ENCODE peak calls at places on chromosomes 13 and 19, in four cellular contexts. One of them, this sample, is unnamed.

GRCh38 chr19:35973487-35973886 is 21.5 kb upstream of the SDHAF1 start:
- DNase-seq in HepG2: no peak
- DNase-seq in GM12878: no peak
- DNase-seq in K562: no peak
- DNase-seq in this sample: no peak

GRCh38 chr19:17775991-17776803 is 18.7 kb upstream of the B3GNT3 start:
- DNase-seq in HepG2: no peak
- DNase-seq in GM12878: peak
- DNase-seq in K562: no peak
- DNase-seq in this sample: no peak

GRCh38 chr19:49441210-49441959 is at the start of gene SLC17A7:
- DNase-seq in HepG2: no peak
- DNase-seq in GM12878: no peak
- DNase-seq in K562: peak
- DNase-seq in this sample: peak

GRCh38 chr19:6694147-6694815 is 24.3 kb upstream of the TNFSF14 start:
- DNase-seq in HepG2: peak
- DNase-seq in GM12878: no peak
- DNase-seq in K562: peak
- DNase-seq in this sample: no peak

GRCh38 chr13:33497146-33497845 is 211.7 kb upstream of the STARD13 start:
- DNase-seq in HepG2: no peak
- DNase-seq in GM12878: no peak
- DNase-seq in K562: no peak
- DNase-seq in this sample: no peak

GRCh38 chr13:40334616-40335015 is 331.8 kb downstream of the FOXO1 start:
- DNase-seq in HepG2: no peak
- DNase-seq in GM12878: no peak
- DNase-seq in K562: no peak
- DNase-seq in this sample: no peak

GRCh38 chr19:7556696-7557315 is 21.3 kb downstream of the PNPLA6 start:
- DNase-seq in HepG2: no peak
- DNase-seq in GM12878: no peak
- DNase-seq in K562: no peak
- DNase-seq in this sample: no peak

GRCh38 chr13:50612717-50613116 is 230.8 kb downstream of the DLEU7 start:
- DNase-seq in HepG2: peak
- DNase-seq in GM12878: no peak
- DNase-seq in K562: no peak
- DNase-seq in this sample: no peak

GRCh38 chr19:21202865-21203494 is 61.1 kb downstream of the ZNF431 start:
- DNase-seq in HepG2: no peak
- DNase-seq in GM12878: peak
- DNase-seq in K562: peak
- DNase-seq in this sample: peak

GRCh38 chr13:50626031-50626643 is 217.4 kb downstream of the DLEU7 start:
- DNase-seq in HepG2: no peak
- DNase-seq in GM12878: no peak
- DNase-seq in K562: no peak
- DNase-seq in this sample: no peak

GRCh38 chr19:18951721-18952281 is 10.8 kb upstream of the HOMER3 start:
- DNase-seq in HepG2: no peak
- DNase-seq in GM12878: no peak
- DNase-seq in K562: no peak
- DNase-seq in this sample: no peak

GRCh38 chr19:41025871-41026270 is 34.8 kb downstream of the CYP2B6 start:
- DNase-seq in HepG2: no peak
- DNase-seq in GM12878: no peak
- DNase-seq in K562: no peak
- DNase-seq in this sample: no peak

GRCh38 chr19:13149628-13150186 is 468 bp downstream of the STX10 start:
- DNase-seq in HepG2: peak
- DNase-seq in GM12878: no peak
- DNase-seq in K562: no peak
- DNase-seq in this sample: no peak

GRCh38 chr19:11064831-11065303 is 24.4 kb upstream of the LDLR start:
- DNase-seq in HepG2: no peak
- DNase-seq in GM12878: no peak
- DNase-seq in K562: peak
- DNase-seq in this sample: no peak

GRCh38 chr19:41144403-41144802 is 30.2 kb downstream of the CYP2F1 start:
- DNase-seq in HepG2: peak
- DNase-seq in GM12878: peak
- DNase-seq in K562: peak
- DNase-seq in this sample: peak

GRCh38 chr13:23754506-23754905 is 134.7 kb downstream of the MIPEP start:
- DNase-seq in HepG2: peak
- DNase-seq in GM12878: no peak
- DNase-seq in K562: no peak
- DNase-seq in this sample: no peak

GRCh38 chr13:43058318-43058674 is 34.9 kb downstream of the DNAJC15 start:
- DNase-seq in HepG2: peak
- DNase-seq in GM12878: no peak
- DNase-seq in K562: no peak
- DNase-seq in this sample: peak

GRCh38 chr13:90717451-90717936 is 630.0 kb upstream of the MIR17HG start:
- DNase-seq in HepG2: no peak
- DNase-seq in GM12878: no peak
- DNase-seq in K562: no peak
- DNase-seq in this sample: no peak

GRCh38 chr13:103878891-103879605 is 812.8 kb upstream of the SLC10A2 start:
- DNase-seq in HepG2: no peak
- DNase-seq in GM12878: no peak
- DNase-seq in K562: no peak
- DNase-seq in this sample: no peak

GRCh38 chr19:47765522-47766358 is 12.8 kb upstream of the SELENOW start:
- DNase-seq in HepG2: peak
- DNase-seq in GM12878: no peak
- DNase-seq in K562: peak
- DNase-seq in this sample: peak

GRCh38 chr13:36763322-36763721 is 55.7 kb upstream of the RFXAP start:
- DNase-seq in HepG2: no peak
- DNase-seq in GM12878: no peak
- DNase-seq in K562: no peak
- DNase-seq in this sample: no peak

GRCh38 chr13:92390217-92390616 is 836.4 kb upstream of the GPC6 start:
- DNase-seq in HepG2: no peak
- DNase-seq in GM12878: no peak
- DNase-seq in K562: no peak
- DNase-seq in this sample: peak

GRCh38 chr19:23281663-23282276 is 31.6 kb upstream of the ZNF724 start:
- DNase-seq in HepG2: peak
- DNase-seq in GM12878: no peak
- DNase-seq in K562: no peak
- DNase-seq in this sample: no peak

GRCh38 chr13:20360041-20360491 is 127.9 kb upstream of the GJB6 start:
- DNase-seq in HepG2: no peak
- DNase-seq in GM12878: no peak
- DNase-seq in K562: no peak
- DNase-seq in this sample: no peak

GRCh38 chr19:46303702-46304397 is 7.0 kb downstream of the HIF3A start:
- DNase-seq in HepG2: no peak
- DNase-seq in GM12878: no peak
- DNase-seq in K562: peak
- DNase-seq in this sample: peak

GRCh38 chr13:48531416-48532145 is 1.3 kb downstream of the RCBTB2 start:
- DNase-seq in HepG2: peak
- DNase-seq in GM12878: peak
- DNase-seq in K562: no peak
- DNase-seq in this sample: no peak

GRCh38 chr13:72622546-72622945 is 104.9 kb downstream of the MZT1 start:
- DNase-seq in HepG2: no peak
- DNase-seq in GM12878: no peak
- DNase-seq in K562: no peak
- DNase-seq in this sample: no peak

GRCh38 chr13:111514646-111515617 is 194.5 kb downstream of the TEX29 start:
- DNase-seq in HepG2: no peak
- DNase-seq in GM12878: no peak
- DNase-seq in K562: no peak
- DNase-seq in this sample: no peak

GRCh38 chr13:72651196-72651595 is 76.2 kb downstream of the MZT1 start:
- DNase-seq in HepG2: peak
- DNase-seq in GM12878: no peak
- DNase-seq in K562: no peak
- DNase-seq in this sample: peak

GRCh38 chr13:110950356-110950755 is 35.5 kb upstream of the ANKRD10 start:
- DNase-seq in HepG2: no peak
- DNase-seq in GM12878: no peak
- DNase-seq in K562: no peak
- DNase-seq in this sample: no peak

GRCh38 chr13:32247887-32248286 is 67.3 kb downstream of the ZAR1L start:
- DNase-seq in HepG2: no peak
- DNase-seq in GM12878: no peak
- DNase-seq in K562: no peak
- DNase-seq in this sample: no peak

GRCh38 chr13:32248789-32249188 is 66.4 kb downstream of the ZAR1L start:
- DNase-seq in HepG2: no peak
- DNase-seq in GM12878: peak
- DNase-seq in K562: no peak
- DNase-seq in this sample: no peak

GRCh38 chr13:32243695-32244094 is 71.5 kb downstream of the ZAR1L start:
- DNase-seq in HepG2: no peak
- DNase-seq in GM12878: no peak
- DNase-seq in K562: no peak
- DNase-seq in this sample: no peak

GRCh38 chr13:32245555-32245954 is 69.6 kb downstream of the ZAR1L start:
- DNase-seq in HepG2: no peak
- DNase-seq in GM12878: no peak
- DNase-seq in K562: no peak
- DNase-seq in this sample: no peak

DNA sequence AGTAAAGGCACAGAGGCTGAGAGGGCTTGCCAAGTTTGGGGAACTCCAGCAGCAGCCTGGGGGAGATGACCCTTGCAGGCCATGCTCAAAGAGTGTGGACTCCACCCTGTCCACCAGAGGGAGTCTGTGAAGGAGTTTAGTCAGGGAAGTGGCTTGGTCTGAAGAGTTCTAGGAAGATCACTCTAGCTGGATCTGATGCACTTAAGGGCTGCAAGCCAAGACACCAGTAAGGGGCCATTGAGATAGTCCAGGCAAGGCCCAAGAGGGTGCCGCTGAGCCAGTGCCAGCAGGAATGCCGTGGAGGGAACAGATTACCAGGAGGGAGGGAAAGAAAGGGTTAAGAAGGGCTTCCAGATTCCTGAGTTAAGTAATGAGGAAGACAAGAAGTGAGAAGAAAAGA is 68.7 kb downstream of the ZAR1L start:
- DNase-seq in HepG2: peak
- DNase-seq in GM12878: no peak
- DNase-seq in K562: peak
- DNase-seq in this sample: peak
- TF ChIP-seq BHLHE40 in HepG2: no peak
- TF ChIP-seq BHLHE40 in GM12878: no peak
- TF ChIP-seq BHLHE40 in K562: no peak
- TF ChIP-seq BHLHE40 in this sample: no peak

GRCh38 chr19:30667746-30668145 is 295.6 kb downstream of the ZNF536 start:
- DNase-seq in HepG2: no peak
- DNase-seq in GM12878: no peak
- DNase-seq in K562: no peak
- DNase-seq in this sample: no peak

GRCh38 chr19:30667227-30667626 is 295.0 kb downstream of the ZNF536 start:
- DNase-seq in HepG2: no peak
- DNase-seq in GM12878: no peak
- DNase-seq in K562: no peak
- DNase-seq in this sample: no peak

GRCh38 chr19:30664358-30665058 is 292.3 kb downstream of the ZNF536 start:
- DNase-seq in HepG2: peak
- DNase-seq in GM12878: no peak
- DNase-seq in K562: no peak
- DNase-seq in this sample: peak

GRCh38 chr19:30665449-30665848 is 293.3 kb downstream of the ZNF536 start:
- DNase-seq in HepG2: no peak
- DNase-seq in GM12878: no peak
- DNase-seq in K562: no peak
- DNase-seq in this sample: no peak

GRCh38 chr19:30666301-30666803 is 294.2 kb downstream of the ZNF536 start:
- DNase-seq in HepG2: peak
- DNase-seq in GM12878: no peak
- DNase-seq in K562: peak
- DNase-seq in this sample: peak
- TF ChIP-seq FOXM1 in HepG2: no peak
- TF ChIP-seq FOXM1 in GM12878: no peak
- TF ChIP-seq FOXM1 in K562: no peak
- TF ChIP-seq FOXM1 in this sample: no peak

GRCh38 chr13:94703721-94704314 is 8.5 kb downstream of the SOX21 start:
- DNase-seq in HepG2: no peak
- DNase-seq in GM12878: no peak
- DNase-seq in K562: no peak
- DNase-seq in this sample: no peak

GRCh38 chr13:94703271-94703670 is 9.1 kb downstream of the SOX21 start:
- DNase-seq in HepG2: no peak
- DNase-seq in GM12878: no peak
- DNase-seq in K562: no peak
- DNase-seq in this sample: no peak

GRCh38 chr13:94705081-94705751 is 7.1 kb downstream of the SOX21 start:
- DNase-seq in HepG2: no peak
- DNase-seq in GM12878: no peak
- DNase-seq in K562: no peak
- DNase-seq in this sample: no peak

GRCh38 chr13:94706101-94706853 is 6.1 kb downstream of the SOX21 start:
- DNase-seq in HepG2: no peak
- DNase-seq in GM12878: no peak
- DNase-seq in K562: no peak
- DNase-seq in this sample: no peak

GRCh38 chr13:94704347-94705080 is 7.8 kb downstream of the SOX21 start:
- DNase-seq in HepG2: no peak
- DNase-seq in GM12878: no peak
- DNase-seq in K562: no peak
- DNase-seq in this sample: no peak
- TF ChIP-seq BHLHE40 in HepG2: no peak
- TF ChIP-seq BHLHE40 in GM12878: no peak
- TF ChIP-seq BHLHE40 in K562: no peak
- TF ChIP-seq BHLHE40 in this sample: no peak

GRCh38 chr13:109156181-109156935 is 526.9 kb downstream of the MYO16 start:
- DNase-seq in HepG2: no peak
- DNase-seq in GM12878: no peak
- DNase-seq in K562: no peak
- DNase-seq in this sample: no peak
- TF ChIP-seq FOXM1 in HepG2: no peak
- TF ChIP-seq FOXM1 in GM12878: no peak
- TF ChIP-seq FOXM1 in K562: no peak
- TF ChIP-seq FOXM1 in this sample: no peak